ENCODE peak calls at places on chromosomes 6 and 20, in six cellular contexts. One of them, this sample, is unnamed.

GRCh38 chr6:13332349-13332706 is 4.0 kb upstream of the TBC1D7 start:
- DNase-seq in AG09319: no peak
- DNase-seq in posterior cingulate gyrus: no peak
- DNase-seq in psoas muscle: no peak
- DNase-seq in H7: no peak
- DNase-seq in germinal center: no peak
- DNase-seq in this sample: no peak

GRCh38 chr20:56554869-56555268 is 21.8 kb downstream of the FAM209B start:
- DNase-seq in AG09319: peak
- DNase-seq in posterior cingulate gyrus: no peak
- DNase-seq in germinal center: peak
- DNase-seq in H7: no peak
- DNase-seq in psoas muscle: no peak
- DNase-seq in this sample: peak

GRCh38 chr6:34592208-34592952 is 36.3 kb upstream of the SPDEF start:
- DNase-seq in H7: no peak
- DNase-seq in posterior cingulate gyrus: no peak
- DNase-seq in germinal center: no peak
- DNase-seq in psoas muscle: no peak
- DNase-seq in AG09319: no peak
- DNase-seq in this sample: no peak

GRCh38 chr20:32635764-32636163 is 38.0 kb downstream of the C20orf203 start:
- DNase-seq in germinal center: no peak
- DNase-seq in H7: no peak
- DNase-seq in posterior cingulate gyrus: no peak
- DNase-seq in AG09319: no peak
- DNase-seq in psoas muscle: no peak
- DNase-seq in this sample: no peak

GRCh38 chr6:161135695-161136591 is 137.9 kb downstream of the AGPAT4 start:
- DNase-seq in posterior cingulate gyrus: no peak
- DNase-seq in psoas muscle: no peak
- DNase-seq in H7: peak
- DNase-seq in AG09319: no peak
- DNase-seq in germinal center: no peak
- DNase-seq in this sample: no peak

GRCh38 chr6:23003671-23004598 is 434.6 kb downstream of the HDGFL1 start:
- DNase-seq in posterior cingulate gyrus: no peak
- DNase-seq in germinal center: no peak
- DNase-seq in psoas muscle: no peak
- DNase-seq in H7: no peak
- DNase-seq in AG09319: peak
- DNase-seq in this sample: no peak

GRCh38 chr20:44601801-44602204 is 19.4 kb downstream of the PKIG start:
- DNase-seq in psoas muscle: peak
- DNase-seq in germinal center: no peak
- DNase-seq in AG09319: peak
- DNase-seq in posterior cingulate gyrus: no peak
- DNase-seq in H7: no peak
- DNase-seq in this sample: no peak

GRCh38 chr6:35370124-35370741 is 27.9 kb downstream of the PPARD start:
- DNase-seq in psoas muscle: peak
- DNase-seq in H7: no peak
- DNase-seq in AG09319: peak
- DNase-seq in germinal center: peak
- DNase-seq in posterior cingulate gyrus: peak
- DNase-seq in this sample: no peak

GRCh38 chr6:145069966-145070365 is 665.4 kb downstream of the EPM2A start:
- DNase-seq in germinal center: no peak
- DNase-seq in psoas muscle: no peak
- DNase-seq in AG09319: no peak
- DNase-seq in H7: no peak
- DNase-seq in posterior cingulate gyrus: no peak
- DNase-seq in this sample: no peak

GRCh38 chr6:151289399-151290007 is 49.7 kb downstream of the AKAP12 start:
- DNase-seq in posterior cingulate gyrus: no peak
- DNase-seq in H7: no peak
- DNase-seq in AG09319: no peak
- DNase-seq in germinal center: no peak
- DNase-seq in psoas muscle: no peak
- DNase-seq in this sample: no peak

GRCh38 chr20:5090191-5090590 is 29.6 kb downstream of the PCNA start:
- DNase-seq in germinal center: no peak
- DNase-seq in psoas muscle: no peak
- DNase-seq in AG09319: no peak
- DNase-seq in posterior cingulate gyrus: no peak
- DNase-seq in H7: no peak
- DNase-seq in this sample: no peak